ENCODE peak calls at places on chromosomes 7 and 10, in four cellular contexts. F, W, X and O are unnamed samples.
A peak's percentile ranks its signal among the peaks of the same experiment; 100 is the strongest.

GRCh38 chr10:14116021-14116420 is 214.7 kb downstream of the FRMD4A start:
- DNase-seq in F (no peak), W (no peak), X (no peak), O (no peak)

GRCh38 chr7:73810991-73811360 is 19.8 kb upstream of the CLDN4 start:
- DNase-seq in F (no peak), W (no peak), X (peak; percentile 2), O (no peak)

GRCh38 chr7:89837515-89837914 is 316.8 kb upstream of the STEAP1 start:
- DNase-seq in F (no peak), W (peak; percentile 6), X (peak; percentile 41), O (no peak)

GRCh38 chr7:82234457-82235049 is 209.0 kb downstream of the CACNA2D1 start:
- DNase-seq in F (peak; percentile 67), W (no peak), X (no peak), O (no peak)

GRCh38 chr7:31814187-31814586 is 127.2 kb downstream of the PPP1R17 start:
- DNase-seq in F (peak; percentile 37), W (no peak), X (no peak), O (no peak)

GRCh38 chr10:89053555-89053954 is 63.0 kb downstream of the FAS start:
- DNase-seq in F (no peak), W (no peak), X (no peak), O (no peak)

GRCh38 chr7:157077021-157077420 is 61.7 kb upstream of the UBE3C start:
- DNase-seq in F (no peak), W (no peak), X (no peak), O (no peak)

GRCh38 chr10:61356342-61356741 is 96.8 kb downstream of the TMEM26 start:
- DNase-seq in F (no peak), W (no peak), X (no peak), O (no peak)

GRCh38 chr7:139748936-139749335 is 28.9 kb downstream of the HIPK2 start:
- DNase-seq in F (no peak), W (no peak), X (no peak), O (no peak)

GRCh38 chr10:28794986-28795385 is 117.7 kb downstream of the BAMBI start:
- DNase-seq in F (no peak), W (no peak), X (no peak), O (no peak)

GRCh38 chr7:112193915-112194502 is 12.2 kb downstream of the DOCK4 start:
- DNase-seq in F (no peak), W (no peak), X (no peak), O (no peak)

GRCh38 chr7:121107923-121108498 is 119.5 kb downstream of the CPED1 start:
- DNase-seq in F (peak; percentile 82), W (peak; percentile 26), X (no peak), O (peak; percentile 17)